ENCODE peak calls at places on chromosomes 13 and 19, in four cellular contexts. O is SK-N-SH, L is lower leg skin, P is heart right ventricle. Z is an unnamed sample.

GRCh38 chr19:29092712-29093552 is 120.0 kb downstream of the UQCRFS1 start:
- DNase-seq in O (no peak), L (no peak), P (no peak), Z (no peak)

GRCh38 chr19:9407827-9408226 is 27.5 kb downstream of the ZNF266 start:
- DNase-seq in O (no peak), L (no peak), P (no peak), Z (no peak)

GRCh38 chr13:111621164-111621563 is 300.7 kb downstream of the TEX29 start:
- DNase-seq in O (no peak), L (no peak), P (no peak), Z (no peak)

GRCh38 chr19:1252221-1252817 is 3.9 kb downstream of the MIDN start:
- DNase-seq in O (peak), L (no peak), P (peak), Z (no peak)

GRCh38 chr13:39419866-39420265 is 183.1 kb downstream of the LHFPL6 start:
- DNase-seq in O (no peak), L (no peak), P (no peak), Z (no peak)

GRCh38 chr13:106530907-106531520 is 4.4 kb downstream of the EFNB2 start:
- DNase-seq in O (no peak), L (no peak), P (no peak), Z (no peak)

GRCh38 chr19:641702-642101 is 2.0 kb downstream of the FGF22 start:
- DNase-seq in O (no peak), L (no peak), P (no peak), Z (no peak)

GRCh38 chr13:114119196-114119595 is 13.2 kb downstream of the RASA3 start:
- DNase-seq in O (peak), L (no peak), P (no peak), Z (no peak)

GRCh38 chr13:44653261-44653660 is 77.1 kb upstream of the TSC22D1 start:
- DNase-seq in O (no peak), L (no peak), P (no peak), Z (no peak)

GRCh38 chr19:8456064-8456463 is 11.3 kb downstream of the HNRNPM start:
- DNase-seq in O (no peak), L (no peak), P (no peak), Z (no peak)

GRCh38 chr19:4811328-4812131 is 20.0 kb downstream of the TICAM1 start:
- DNase-seq in O (peak), L (peak), P (peak), Z (peak)

GRCh38 chr13:85525411-85525810 is 273.8 kb downstream of the SLITRK6 start:
- DNase-seq in O (no peak), L (no peak), P (no peak), Z (no peak)

GRCh38 chr19:48059331-48059730 is 15.5 kb upstream of the CABP5 start:
- DNase-seq in O (no peak), L (no peak), P (no peak), Z (no peak)

GRCh38 chr19:10159610-10160009 is 35.1 kb downstream of the DNMT1 start:
- DNase-seq in O (no peak), L (no peak), P (no peak), Z (no peak)

GRCh38 chr19:55494172-55494761 is 6.0 kb downstream of the SSC5D start:
- DNase-seq in O (no peak), L (no peak), P (peak), Z (no peak)

GRCh38 chr13:61918841-61919240 is 503.2 kb upstream of the PCDH20 start:
- DNase-seq in O (no peak), L (no peak), P (no peak), Z (no peak)

GRCh38 chr13:76783798-76784197 is 102.4 kb downstream of the KCTD12 start:
- DNase-seq in O (no peak), L (no peak), P (no peak), Z (no peak)

GRCh38 chr13:114140131-114140908 is 7.9 kb upstream of the RASA3 start:
- DNase-seq in O (no peak), L (no peak), P (no peak), Z (peak)

GRCh38 chr13:82298110-82298509 is 1584.2 kb downstream of the SLITRK1 start:
- DNase-seq in O (no peak), L (no peak), P (no peak), Z (no peak)

GRCh38 chr19:3478409-3479176 is 1.7 kb downstream of the SMIM24 start:
- DNase-seq in O (no peak), L (no peak), P (no peak), Z (peak)

GRCh38 chr13:24194447-24194846 is 33.9 kb downstream of the SPATA13 start:
- DNase-seq in O (no peak), L (no peak), P (no peak), Z (no peak)

GRCh38 chr19:17469371-17470203 is 737 bp upstream of the SLC27A1 start:
- DNase-seq in O (peak), L (peak), P (peak), Z (peak)

GRCh38 chr19:17470204-17470841 is at the start of gene SLC27A1:
- DNase-seq in O (peak), L (peak), P (peak), Z (peak)

GRCh38 chr19:17467471-17468301 is 2.6 kb upstream of the SLC27A1 start:
- DNase-seq in O (no peak), L (no peak), P (no peak), Z (no peak)

GRCh38 chr19:17469092-17469370 is 1.3 kb upstream of the SLC27A1 start:
- DNase-seq in O (no peak), L (no peak), P (no peak), Z (no peak)

GRCh38 chr19:17468302-17469091 is 1.8 kb upstream of the SLC27A1 start:
- DNase-seq in O (no peak), L (peak), P (peak), Z (no peak)
- H3K4me3 ChIP-seq in O (no peak), L (no peak), P (peak), Z (no peak)

GRCh38 chr19:17285415-17286135 is 3.9 kb downstream of the ANKLE1 start:
- DNase-seq in O (no peak), L (no peak), P (no peak), Z (no peak)

GRCh38 chr19:17283504-17283996 is 1.8 kb downstream of the ANKLE1 start:
- DNase-seq in O (no peak), L (no peak), P (no peak), Z (no peak)

GRCh38 chr19:17281391-17282304 is at the start of gene ANKLE1:
- DNase-seq in O (peak), L (no peak), P (peak), Z (no peak)

GRCh38 chr19:17279436-17279835 is 2.3 kb upstream of the ANKLE1 start:
- DNase-seq in O (peak), L (no peak), P (no peak), Z (no peak)

GRCh38 chr19:17282488-17283256 is 971 bp downstream of the ANKLE1 start:
- DNase-seq in O (peak), L (peak), P (peak), Z (peak)
- H3K4me3 ChIP-seq in O (peak), L (no peak), P (peak), Z (peak)

DNA sequence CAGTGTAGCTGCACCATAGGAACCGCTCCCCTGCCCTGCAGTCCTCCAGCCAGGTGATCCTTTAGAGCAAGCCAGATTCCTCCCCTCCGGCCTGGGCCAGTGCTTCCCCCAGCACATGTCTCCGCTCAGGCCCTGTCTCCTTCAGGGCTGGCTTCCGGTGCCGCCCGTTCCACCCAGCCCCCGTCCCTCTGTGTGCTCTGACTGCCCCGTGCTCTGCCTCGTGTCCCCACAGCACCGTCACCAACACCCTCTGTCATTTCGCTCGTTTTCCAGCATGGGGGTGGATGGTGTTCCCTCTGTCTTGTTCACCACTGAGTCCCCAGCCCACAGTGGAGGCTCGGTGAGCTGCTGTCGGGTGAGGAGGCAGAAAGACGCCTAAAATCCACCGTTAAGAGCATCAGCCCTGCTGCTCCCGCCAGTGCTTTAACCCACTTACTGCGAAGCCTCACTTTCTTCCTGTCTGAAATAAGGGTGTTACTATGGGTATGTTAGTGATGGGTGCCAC is 54.5 kb downstream of the TSSK6 start:
- DNase-seq in O (peak), L (peak), P (peak), Z (peak)
- H3K4me3 ChIP-seq in O (no peak), L (no peak), P (peak), Z (peak)

GRCh38 chr13:28471408-28471807 is 23.5 kb downstream of the FLT1 start:
- DNase-seq in O (no peak), L (no peak), P (no peak), Z (no peak)
- H3K4me3 ChIP-seq in O (no peak), L (no peak), P (no peak), Z (no peak)

DNA sequence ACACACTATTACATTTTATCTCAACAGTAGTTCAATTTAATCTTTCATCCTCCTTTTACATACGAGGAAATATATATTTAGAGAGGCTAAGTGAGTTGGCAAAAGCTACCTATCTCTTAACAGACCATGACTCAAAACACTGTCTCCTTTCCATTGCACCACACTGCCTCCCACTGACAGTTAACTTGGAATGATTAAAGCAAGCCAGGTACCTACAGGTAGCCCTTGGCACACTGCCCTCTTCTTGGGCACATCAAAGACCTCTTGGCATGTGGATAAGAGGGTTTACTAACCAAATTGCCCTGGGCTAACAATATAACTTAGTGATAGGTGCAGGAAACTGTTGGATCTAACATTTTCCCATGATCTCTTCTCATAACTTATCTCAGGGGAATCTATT is 1.9 kb downstream of the ABHD13 start:
- DNase-seq in O (no peak), L (no peak), P (no peak), Z (peak)
- H3K4me3 ChIP-seq in O (no peak), L (no peak), P (peak), Z (no peak)

DNA sequence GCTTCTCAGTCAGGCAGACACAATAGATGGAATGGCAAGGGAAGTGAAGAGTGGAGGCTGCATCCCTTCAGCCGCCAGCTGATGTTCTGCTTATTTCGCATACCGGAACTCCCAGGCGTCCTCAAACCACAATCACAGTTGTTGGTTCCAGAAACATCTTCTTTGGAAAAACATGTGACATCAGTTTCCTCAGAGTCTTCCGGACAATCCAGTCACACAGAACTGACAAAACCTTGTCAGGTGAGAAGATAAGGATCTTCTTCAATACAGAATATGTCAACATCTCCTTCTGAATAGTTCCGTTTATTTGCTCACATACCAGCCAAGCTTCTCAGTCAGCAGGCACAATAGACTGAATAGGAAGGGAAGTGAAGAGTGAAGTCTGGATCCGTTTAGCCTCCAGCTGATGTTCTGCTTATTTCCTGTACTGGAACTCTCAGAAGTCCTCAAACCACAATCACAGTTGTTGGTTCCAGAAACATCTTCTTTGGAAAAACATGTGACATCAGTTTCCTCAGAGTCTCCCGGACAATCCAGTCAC is 45.1 kb upstream of the CEACAM21 start:
- DNase-seq in O (no peak), L (peak), P (no peak), Z (no peak)
- H3K4me3 ChIP-seq in O (no peak), L (no peak), P (peak), Z (no peak)